ENCODE peak calls at places on chromosomes 1 and 21, in nine cellular contexts. P, E, C, Q, I, M, W, N and U are unnamed samples. For H3K27me3, the result is how much of the 10 kb centered on the place peaks cover.

GRCh38 chr1:55222152-55222551 is 7.0 kb upstream of the USP24 start:
- DNase-seq in N (no peak), P (no peak), I (no peak), W (no peak), M (no peak), E (no peak), C (no peak), Q (no peak), U (no peak)

GRCh38 chr1:203167026-203167912 is 8.4 kb downstream of the MYBPH start:
- DNase-seq in W (no peak), I (no peak), N (no peak), Q (no peak), C (no peak), E (no peak), M (no peak), P (no peak), U (no peak)

GRCh38 chr1:41274827-41275519 is 32.9 kb upstream of the SCMH1 start:
- DNase-seq in I (no peak), N (no peak), C (no peak), M (no peak), P (no peak), E (no peak), Q (peak), W (no peak), U (no peak)

GRCh38 chr1:30759718-30760281 is 2.2 kb upstream of the LAPTM5 start:
- DNase-seq in W (no peak), E (no peak), C (no peak), M (no peak), N (no peak), P (no peak), Q (no peak), I (no peak), U (peak)

GRCh38 chr1:90729484-90730246 is 12.6 kb upstream of the BARHL2 start:
- DNase-seq in M (peak), W (no peak), C (no peak), E (no peak), Q (no peak), N (peak), P (peak), I (no peak), U (no peak)

GRCh38 chr1:17412093-17412870 is 27.2 kb downstream of the RCC2 start:
- DNase-seq in C (peak), P (no peak), M (no peak), W (no peak), Q (no peak), N (no peak), E (no peak), I (no peak), U (no peak)

GRCh38 chr21:42021751-42022430 is 11.7 kb upstream of the ZBTB21 start:
- DNase-seq in I (no peak), W (no peak), M (peak), E (no peak), C (no peak), P (no peak), Q (no peak), N (no peak), U (no peak)

GRCh38 chr1:30768830-30769718 is 11.5 kb upstream of the LAPTM5 start:
- DNase-seq in E (no peak), P (no peak), M (no peak), Q (no peak), N (peak), I (no peak), W (no peak), C (no peak), U (no peak)

GRCh38 chr1:42165511-42166210 is 1.1 kb upstream of the GUCA2A start:
- DNase-seq in N (no peak), P (peak), C (peak), M (no peak), W (peak), Q (no peak), E (no peak), I (no peak), U (no peak)

GRCh38 chr1:79079770-79080169 is 73.2 kb upstream of the ADGRL4 start:
- DNase-seq in Q (no peak), I (no peak), W (peak), P (no peak), C (peak), N (no peak), M (no peak), E (no peak), U (no peak)

GRCh38 chr1:65398083-65398482 is 22.4 kb upstream of the LEPR start:
- DNase-seq in M (no peak), C (peak), Q (no peak), I (no peak), W (no peak), P (no peak), N (no peak), E (no peak), U (no peak)

GRCh38 chr1:16015960-16016901 is 1.6 kb downstream of the HSPB7 start:
- DNase-seq in M (no peak), P (peak), I (peak), N (no peak), C (no peak), W (peak), Q (no peak), E (no peak), U (no peak)

GRCh38 chr1:175015243-175015642 is 8.0 kb downstream of the MRPS14 start:
- DNase-seq in N (no peak), I (no peak), Q (no peak), C (peak), W (no peak), M (no peak), E (no peak), P (no peak), U (no peak)

GRCh38 chr1:5728956-5729355 is 263.3 kb downstream of the NPHP4 start:
- DNase-seq in P (no peak), N (no peak), W (no peak), C (no peak), M (no peak), E (no peak), Q (no peak), I (no peak), U (no peak)
- H3K4me3 ChIP-seq in P (no peak), N (no peak), W (no peak), C (no peak), M (no peak), E (no peak), Q (no peak), I (no peak), U (no peak)

GRCh38 chr1:3066250-3066711 is 2.7 kb upstream of the PRDM16 start:
- DNase-seq in M (peak), E (peak), I (no peak), W (peak), P (peak), Q (no peak), C (no peak), N (peak), U (no peak)
- H3K27me3 ChIP-seq in M (half or more), E (under half), I (half or more), W (half or more), P (half or more), Q (under half), C (under half), N (under half), U (under half)

DNA sequence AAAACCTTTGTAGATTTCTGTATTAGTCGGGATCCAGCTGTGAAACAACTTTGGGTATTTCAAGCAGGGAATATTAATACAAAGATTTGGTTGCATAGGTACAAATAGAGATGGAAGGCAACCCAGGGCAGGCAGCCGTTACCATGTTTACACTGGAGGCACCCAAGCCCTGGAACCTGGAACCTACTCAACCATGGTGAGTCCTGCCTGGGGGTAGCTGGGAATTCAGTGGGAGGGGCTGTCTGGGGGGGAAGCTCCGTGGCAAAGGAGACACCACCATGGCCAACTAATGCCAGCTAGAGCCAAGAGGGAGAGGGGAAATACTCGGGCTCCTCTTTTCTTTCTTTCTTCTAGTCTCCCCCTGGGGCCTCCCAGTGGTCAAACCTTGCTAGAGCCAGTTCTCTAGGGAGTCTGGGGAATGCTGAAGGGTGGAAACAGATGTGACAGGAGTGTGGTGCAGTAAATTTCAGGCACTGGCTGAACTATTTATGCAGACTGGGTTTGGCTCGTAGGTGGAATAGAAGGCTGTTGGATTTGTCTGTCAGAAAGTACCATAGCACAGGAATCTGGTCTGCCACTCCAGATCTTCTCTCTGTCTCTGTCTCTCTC is 91.9 kb upstream of the CACNA1E start:
- DNase-seq in P (peak), M (peak), E (no peak), W (no peak), N (no peak), C (no peak), I (no peak), Q (no peak), U (no peak)
- TF ChIP-seq CTCF in P (peak), M (peak), E (no peak), W (no peak), N (no peak), C (no peak), I (no peak), Q (no peak), U (no peak)

DNA sequence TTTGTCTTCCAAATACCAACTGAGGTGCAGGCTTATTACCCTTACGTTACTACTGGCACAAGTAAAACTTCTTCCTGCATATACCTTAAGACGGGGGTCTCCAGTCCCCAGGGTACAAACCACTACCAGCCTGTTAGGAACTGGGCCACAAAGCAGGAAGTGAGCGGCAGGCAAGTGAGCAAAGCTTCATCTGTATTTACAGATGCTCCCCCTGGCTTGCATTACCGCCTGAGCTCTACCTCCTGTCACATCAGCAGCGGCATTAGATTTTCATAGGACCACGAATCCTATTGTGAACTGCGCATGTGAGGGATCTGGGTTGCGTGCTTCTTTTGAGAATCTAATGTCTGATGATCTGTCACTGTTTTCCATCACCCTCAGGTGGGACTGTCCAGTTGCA is 113.1 kb downstream of the SLC45A1 start:
- DNase-seq in M (no peak), C (no peak), N (no peak), I (no peak), W (no peak), E (no peak), Q (peak), P (no peak), U (no peak)
- H3K4me3 ChIP-seq in M (no peak), C (no peak), N (no peak), I (no peak), W (no peak), E (no peak), Q (no peak), P (no peak), U (no peak)